ENCODE peak calls at places on chromosome 18, in six cellular contexts. K, D, Q, M, G and L are unnamed samples.

GRCh38 chr18:76265375-76266225 is 229.4 kb downstream of the ZNF516 start:
- DNase-seq in M (no peak), G (peak), Q (no peak), D (peak), K (no peak), L (no peak)

GRCh38 chr18:37575646-37576045 is 10.0 kb upstream of the CELF4 start:
- DNase-seq in K (no peak), Q (no peak), G (no peak), M (no peak), D (no peak), L (no peak)

GRCh38 chr18:36769611-36770314 is 59.0 kb downstream of the TPGS2 start:
- DNase-seq in M (peak), Q (no peak), D (no peak), G (no peak), K (no peak), L (peak)

GRCh38 chr18:41052625-41053024 is 902.4 kb upstream of the PIK3C3 start:
- DNase-seq in G (no peak), D (no peak), K (no peak), M (no peak), Q (no peak), L (no peak)

GRCh38 chr18:59052965-59053960 is 86.4 kb upstream of the SEC11C start:
- DNase-seq in M (no peak), G (no peak), D (peak), K (no peak), Q (no peak), L (peak)

GRCh38 chr18:9613550-9614400 is 584 bp downstream of the PPP4R1 start:
- DNase-seq in K (peak), D (no peak), Q (no peak), G (peak), M (peak), L (peak)

GRCh38 chr18:5237083-5237722 is 40.1 kb upstream of the AKAIN1 start:
- DNase-seq in G (peak), K (no peak), M (peak), D (no peak), Q (no peak), L (no peak)

GRCh38 chr18:64011513-64011912 is 41.6 kb downstream of the SERPINB8 start:
- DNase-seq in K (no peak), D (no peak), G (no peak), Q (no peak), M (no peak), L (no peak)

GRCh38 chr18:47191956-47192355 is 15.8 kb upstream of the IER3IP1 start:
- DNase-seq in D (no peak), M (no peak), K (no peak), Q (no peak), G (no peak), L (peak)

GRCh38 chr18:42028232-42028832 is 73.3 kb downstream of the PIK3C3 start:
- DNase-seq in D (peak), M (no peak), G (no peak), Q (no peak), K (no peak), L (peak)

GRCh38 chr18:73552171-73552570 is 595.5 kb downstream of the FBXO15 start:
- DNase-seq in D (no peak), Q (no peak), K (no peak), M (no peak), G (no peak), L (no peak)

GRCh38 chr18:12960846-12961397 is 13.1 kb downstream of the SEH1L start:
- DNase-seq in Q (no peak), D (no peak), G (no peak), M (no peak), K (no peak), L (no peak)

GRCh38 chr18:3380384-3380961 is 69.5 kb upstream of the TGIF1 start:
- DNase-seq in D (peak), Q (peak), G (no peak), K (no peak), M (no peak), L (no peak)

GRCh38 chr18:23553887-23554286 is 32.4 kb downstream of the NPC1 start:
- DNase-seq in K (no peak), M (no peak), Q (no peak), G (no peak), D (no peak), L (no peak)

GRCh38 chr18:28960146-28960545 is 783.2 kb upstream of the CDH2 start:
- DNase-seq in G (no peak), D (no peak), K (no peak), M (no peak), Q (peak), L (peak)

GRCh38 chr18:5568416-5568815 is 24.6 kb upstream of the EPB41L3 start:
- DNase-seq in Q (no peak), D (no peak), G (no peak), K (no peak), M (no peak), L (no peak)

GRCh38 chr18:50802133-50802532 is 17.7 kb downstream of the MRO start:
- DNase-seq in M (no peak), Q (no peak), D (no peak), G (no peak), K (no peak), L (no peak)

GRCh38 chr18:22924589-22924988 is 8.5 kb upstream of the RBBP8 start:
- DNase-seq in K (no peak), M (no peak), G (no peak), Q (no peak), D (no peak), L (no peak)

GRCh38 chr18:44589709-44590108 is 91.0 kb upstream of the SETBP1 start:
- DNase-seq in Q (peak), K (no peak), D (peak), M (no peak), G (no peak), L (peak)